ENCODE peak calls at places on chromosomes 2 and 18, in four cellular contexts. X is adrenal gland, B is lung, C is H54. W is an unnamed sample.

GRCh38 chr2:25788457-25788856 is 89.8 kb downstream of the ASXL2 start:
- DNase-seq in B (no peak), C (no peak), X (no peak), W (no peak)

GRCh38 chr18:64929026-64929425 is 780.1 kb upstream of the LINC00305 start:
- DNase-seq in X (no peak), C (no peak), B (no peak), W (no peak)

GRCh38 chr18:68520406-68521075 is 194.4 kb downstream of the TMX3 start:
- DNase-seq in C (no peak), X (no peak), B (no peak), W (no peak)

GRCh38 chr2:233801357-233802131 is 23.4 kb downstream of the MROH2A start:
- DNase-seq in B (peak), C (no peak), X (peak), W (no peak)

GRCh38 chr2:177535968-177536514 is 143.5 kb downstream of the AGPS start:
- DNase-seq in X (no peak), C (no peak), B (no peak), W (no peak)

GRCh38 chr2:28753043-28753683 is 1.5 kb downstream of the PPP1CB start:
- DNase-seq in C (peak), X (peak), B (no peak), W (peak)

GRCh38 chr2:216653931-216654365 is 20.7 kb downstream of the IGFBP2 start:
- DNase-seq in C (no peak), X (no peak), B (no peak), W (no peak)

GRCh38 chr2:33212151-33212550 is 264.3 kb upstream of the RASGRP3 start:
- DNase-seq in X (no peak), C (no peak), B (no peak), W (no peak)

GRCh38 chr2:36516136-36516870 is 81.7 kb downstream of the FEZ2 start:
- DNase-seq in C (no peak), B (no peak), X (no peak), W (no peak)

GRCh38 chr2:191686079-191686478 is 8.1 kb downstream of the NABP1 start:
- DNase-seq in X (no peak), B (no peak), C (no peak), W (no peak)

GRCh38 chr2:129165001-129165400 is 814.5 kb upstream of the RAB6C start:
- DNase-seq in B (no peak), X (peak), C (no peak), W (no peak)

GRCh38 chr2:181540421-181540820 is 83.2 kb downstream of the ITGA4 start:
- DNase-seq in C (no peak), B (no peak), X (no peak), W (no peak)

GRCh38 chr18:12011962-12012549 is 30.7 kb downstream of the IMPA2 start:
- DNase-seq in B (no peak), C (no peak), X (no peak), W (no peak)

GRCh38 chr2:98269274-98269673 is 77.0 kb upstream of the CNGA3 start:
- DNase-seq in C (peak), B (no peak), X (no peak), W (peak)

GRCh38 chr2:186927185-186927866 is 78.4 kb upstream of the ZSWIM2 start:
- DNase-seq in B (no peak), X (no peak), C (no peak), W (no peak)

GRCh38 chr2:174573621-174574081 is 24.0 kb downstream of the WIPF1 start:
- DNase-seq in C (no peak), B (peak), X (no peak), W (no peak)

GRCh38 chr2:215712850-215713230 is 277.0 kb upstream of the FN1 start:
- DNase-seq in C (no peak), B (no peak), X (no peak), W (no peak)

GRCh38 chr2:24489942-24490673 is 946 bp upstream of the NCOA1 start:
- DNase-seq in X (peak), C (peak), B (peak), W (peak)

GRCh38 chr2:169254774-169255173 is 107.6 kb downstream of the LRP2 start:
- DNase-seq in B (no peak), X (no peak), C (no peak), W (no peak)

GRCh38 chr2:95272299-95272751 is 1.9 kb upstream of the PROM2 start:
- DNase-seq in C (no peak), B (no peak), X (peak), W (no peak)

GRCh38 chr18:35646449-35646848 is 64.9 kb downstream of the GALNT1 start:
- DNase-seq in X (no peak), C (no peak), B (no peak), W (no peak)

GRCh38 chr2:37323176-37323575 is 1.5 kb downstream of the PRKD3 start:
- DNase-seq in B (no peak), X (no peak), C (no peak), W (no peak)